ENCODE peak calls at places on chromosomes 4 and X, in nine cellular contexts. W is NCI-H524; D is NCI-H1048; U is nucleus accumbens; L is BJ; I is activated T-helper 9 cell treated with anti-CD3 and anti-CD28 coated beads, Interleukin-2, amount 50 U/mL, for 16 hours; B is substantia nigra; H is LHCN-M2; Y is activated gamma-delta T cell treated with Interleukin-2 at 50 U/mL for 16 hours. C is an unnamed sample.

GRCh38 chr4:3477750-3478430 is 14.8 kb downstream of the DOK7 start:
- DNase-seq in W (peak; percentile 42), H (no peak), L (no peak), D (no peak), B (no peak), I (no peak), U (no peak), Y (no peak), C (no peak)

GRCh38 chr4:166902941-166903340 is 331.4 kb downstream of the SPOCK3 start:
- DNase-seq in U (no peak), H (no peak), B (no peak), D (no peak), L (no peak), W (no peak), I (no peak), Y (no peak), C (no peak)

GRCh38 chr4:39319678-39320077 is 46.5 kb downstream of the RFC1 start:
- DNase-seq in D (no peak), U (no peak), L (peak; percentile 56), H (peak; percentile 89), I (no peak), B (no peak), W (no peak), Y (no peak), C (no peak)

GRCh38 chr4:73520821-73521220 is 39.3 kb downstream of the AFM start:
- DNase-seq in H (peak; percentile 73), L (no peak), U (no peak), D (no peak), I (no peak), Y (no peak), W (peak; percentile 14), B (no peak), C (no peak)

GRCh38 chr4:153447175-153447887 is 18.8 kb upstream of the TMEM131L start:
- DNase-seq in D (no peak), W (no peak), B (no peak), I (no peak), Y (no peak), U (no peak), L (no peak), H (peak; percentile 62), C (no peak)

GRCh38 chr4:174595141-174595929 is 73.0 kb upstream of the HPGD start:
- DNase-seq in H (no peak), U (no peak), W (no peak), I (no peak), L (no peak), Y (no peak), D (no peak), B (no peak), C (no peak)

GRCh38 chr4:48322063-48322462 is 19.3 kb upstream of the SLAIN2 start:
- DNase-seq in B (no peak), H (no peak), W (no peak), U (no peak), I (no peak), L (no peak), Y (no peak), D (no peak), C (no peak)

GRCh38 chr4:84870398-84871163 is 95.9 kb downstream of the WDFY3 start:
- DNase-seq in Y (no peak), W (no peak), I (no peak), B (no peak), H (peak; percentile 64), D (no peak), U (no peak), L (peak; percentile 9), C (no peak)

GRCh38 chrX:55026143-55026542 is 4.6 kb downstream of the ALAS2 start:
- DNase-seq in Y (no peak), I (no peak), D (no peak), L (no peak), H (no peak), B (no peak), W (no peak), U (no peak), C (no peak)

GRCh38 chr4:187436251-187436650 is 559.3 kb upstream of the ZFP42 start:
- DNase-seq in L (no peak), W (no peak), I (no peak), Y (no peak), B (no peak), U (no peak), H (no peak), D (no peak), C (no peak)

GRCh38 chrX:13687203-13687602 is 1.7 kb upstream of the RAB9A start:
- DNase-seq in I (no peak), U (no peak), Y (no peak), B (no peak), L (no peak), H (no peak), D (no peak), W (no peak), C (no peak)

GRCh38 chr4:160318567-160319220 is 1215.8 kb downstream of the RAPGEF2 start:
- DNase-seq in U (no peak), B (no peak), L (no peak), H (peak; percentile 9), Y (no peak), I (no peak), W (no peak), D (no peak), C (no peak)

GRCh38 chr4:153634737-153635353 is 49.2 kb upstream of the TLR2 start:
- DNase-seq in U (no peak), I (no peak), D (no peak), H (peak; percentile 33), B (no peak), Y (no peak), W (peak; percentile 0), L (no peak), C (no peak)

GRCh38 chrX:45592067-45592466 is 391.4 kb upstream of the DIPK2B start:
- DNase-seq in D (no peak), W (no peak), Y (no peak), B (no peak), L (no peak), H (no peak), I (no peak), U (no peak), C (no peak)

GRCh38 chrX:47723083-47723482 is 64.1 kb upstream of the UXT start:
- DNase-seq in Y (no peak), L (no peak), W (no peak), B (no peak), U (no peak), D (no peak), I (no peak), H (no peak), C (no peak)

GRCh38 chr4:8747896-8748575 is 123.6 kb downstream of the HMX1 start:
- DNase-seq in U (no peak), Y (no peak), H (no peak), L (no peak), D (no peak), I (no peak), B (no peak), W (no peak), C (no peak)

GRCh38 chrX:54427837-54428424 is 12.3 kb upstream of the TSR2 start:
- DNase-seq in U (no peak), I (no peak), W (peak; percentile 95), D (no peak), H (no peak), Y (no peak), L (no peak), B (no peak), C (no peak)